ENCODE peak calls at places on chromosomes 1 and 21, in four cellular contexts. V is hepatic stellate cell, W is amniotic stem cell, H is hepatocyte. L is an unnamed sample.

GRCh38 chr1:169836198-169836597 is 41.5 kb upstream of the METTL18 start:
- DNase-seq in V (no peak), W (no peak), H (no peak), L (no peak)

GRCh38 chr1:29709711-29710169 is 473.4 kb downstream of the PTPRU start:
- DNase-seq in V (peak), W (peak), H (no peak), L (no peak)

GRCh38 chr1:182644863-182645262 is 39.5 kb downstream of the RGS8 start:
- DNase-seq in V (no peak), W (no peak), H (no peak), L (no peak)

GRCh38 chr1:184215274-184215925 is 163.9 kb downstream of the TSEN15 start:
- DNase-seq in V (no peak), W (no peak), H (no peak), L (no peak)

GRCh38 chr1:209030454-209031167 is 552.9 kb upstream of the CAMK1G start:
- DNase-seq in V (no peak), W (no peak), H (no peak), L (no peak)

GRCh38 chr1:160541622-160542302 is 18.7 kb upstream of the SLAMF6 start:
- DNase-seq in V (no peak), W (no peak), H (no peak), L (no peak)

GRCh38 chr1:168285419-168285790 is 4.7 kb downstream of the TBX19 start:
- DNase-seq in V (no peak), W (no peak), H (no peak), L (no peak)

GRCh38 chr1:35836734-35837133 is 28.9 kb downstream of the AGO4 start:
- DNase-seq in V (no peak), W (no peak), H (no peak), L (no peak)

GRCh38 chr21:20856926-20857325 is 141.3 kb upstream of the NCAM2 start:
- DNase-seq in V (no peak), W (no peak), H (peak), L (no peak)

GRCh38 chr1:47782414-47783165 is 214.6 kb downstream of the TRABD2B start:
- DNase-seq in V (no peak), W (no peak), H (no peak), L (no peak)

GRCh38 chr1:153344718-153345025 is 4.0 kb downstream of the PGLYRP4 start:
- DNase-seq in V (no peak), W (no peak), H (no peak), L (no peak)

GRCh38 chr1:21652101-21652936 is 16.8 kb downstream of the RAP1GAP start:
- DNase-seq in V (no peak), W (no peak), H (no peak), L (no peak)

GRCh38 chr1:46522184-46522968 is 29.1 kb downstream of the KNCN start:
- DNase-seq in V (peak), W (no peak), H (peak), L (peak)

GRCh38 chr1:172283766-172284165 is 136.7 kb upstream of the C1orf105 start:
- DNase-seq in V (no peak), W (no peak), H (no peak), L (no peak)

GRCh38 chr1:51829058-51829457 is 49.5 kb downstream of the NRDC start:
- DNase-seq in V (no peak), W (no peak), H (no peak), L (no peak)

GRCh38 chr1:179190861-179191260 is 38.6 kb downstream of the ABL2 start:
- DNase-seq in V (peak), W (no peak), H (no peak), L (no peak)

GRCh38 chr1:184150776-184151531 is 99.4 kb downstream of the TSEN15 start:
- DNase-seq in V (no peak), W (no peak), H (no peak), L (no peak)

GRCh38 chr1:157197906-157198435 is 59.8 kb upstream of the ETV3 start:
- DNase-seq in V (no peak), W (no peak), H (no peak), L (no peak)

GRCh38 chr1:229886636-229887035 is 180.4 kb upstream of the GALNT2 start:
- DNase-seq in V (no peak), W (no peak), H (no peak), L (no peak)

GRCh38 chr1:20359451-20360330 is 69.0 kb downstream of the VWA5B1 start:
- DNase-seq in V (no peak), W (no peak), H (no peak), L (no peak)